ENCODE peak calls at places on chromosomes 5 and 9, in five cellular contexts. One of them, this sample, is unnamed.

GRCh38 chr5:177228751-177229150 is 74.8 kb downstream of the RAB24 start:
- DNase-seq in NB4: no peak
- DNase-seq in AG04450: no peak
- DNase-seq in astrocyte of the spinal cord: no peak
- DNase-seq in cardiac muscle cell: no peak
- DNase-seq in this sample: no peak

GRCh38 chr5:97764700-97765099 is 581.7 kb upstream of the RIOK2 start:
- DNase-seq in NB4: peak
- DNase-seq in AG04450: peak
- DNase-seq in astrocyte of the spinal cord: peak
- DNase-seq in cardiac muscle cell: peak
- DNase-seq in this sample: no peak

GRCh38 chr5:2658421-2658820 is 93.1 kb downstream of the IRX2 start:
- DNase-seq in NB4: no peak
- DNase-seq in AG04450: no peak
- DNase-seq in astrocyte of the spinal cord: no peak
- DNase-seq in cardiac muscle cell: no peak
- DNase-seq in this sample: no peak

GRCh38 chr5:168328804-168329203 is 37.4 kb downstream of the WWC1 start:
- DNase-seq in NB4: peak
- DNase-seq in AG04450: no peak
- DNase-seq in astrocyte of the spinal cord: peak
- DNase-seq in cardiac muscle cell: no peak
- DNase-seq in this sample: peak

GRCh38 chr9:3332802-3333201 is 193.0 kb downstream of the RFX3 start:
- DNase-seq in NB4: no peak
- DNase-seq in AG04450: no peak
- DNase-seq in astrocyte of the spinal cord: no peak
- DNase-seq in cardiac muscle cell: peak
- DNase-seq in this sample: no peak

GRCh38 chr5:173633304-173633703 is 16.9 kb upstream of the BOD1 start:
- DNase-seq in NB4: no peak
- DNase-seq in AG04450: no peak
- DNase-seq in astrocyte of the spinal cord: no peak
- DNase-seq in cardiac muscle cell: no peak
- DNase-seq in this sample: no peak

GRCh38 chr5:54457094-54457531 is 1.6 kb downstream of the HSPB3 start:
- DNase-seq in NB4: no peak
- DNase-seq in AG04450: peak
- DNase-seq in astrocyte of the spinal cord: peak
- DNase-seq in cardiac muscle cell: peak
- DNase-seq in this sample: no peak

GRCh38 chr9:21135736-21136135 is 5.9 kb downstream of the IFNW1 start:
- DNase-seq in NB4: no peak
- DNase-seq in AG04450: no peak
- DNase-seq in astrocyte of the spinal cord: no peak
- DNase-seq in cardiac muscle cell: no peak
- DNase-seq in this sample: no peak

GRCh38 chr5:16585028-16585667 is 31.6 kb downstream of the RETREG1 start:
- DNase-seq in NB4: no peak
- DNase-seq in AG04450: no peak
- DNase-seq in astrocyte of the spinal cord: no peak
- DNase-seq in cardiac muscle cell: no peak
- DNase-seq in this sample: no peak

DNA sequence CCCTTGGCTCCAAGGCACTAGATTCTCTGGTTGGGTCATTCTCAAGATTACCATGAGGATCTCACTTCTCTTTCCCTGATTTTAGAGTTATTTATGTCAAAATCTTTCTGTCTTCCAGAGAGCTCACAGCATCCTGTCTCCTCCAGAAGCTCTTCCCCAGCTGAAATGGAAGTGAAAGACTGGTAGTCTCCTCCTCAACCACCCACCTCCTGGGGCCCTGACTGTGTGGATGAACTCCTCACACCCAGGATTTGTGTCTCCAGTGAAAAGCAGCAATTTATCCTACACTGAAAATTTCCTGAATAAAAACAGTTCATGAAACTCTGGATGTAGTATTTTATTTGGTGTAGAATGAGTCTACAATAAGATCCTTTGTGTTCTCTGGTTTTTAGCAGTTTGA is 12.0 kb upstream of the ZNF366 start:
- DNase-seq in NB4: no peak
- DNase-seq in AG04450: no peak
- DNase-seq in astrocyte of the spinal cord: no peak
- DNase-seq in cardiac muscle cell: no peak
- DNase-seq in this sample: no peak
- H3K4me3 ChIP-seq in NB4: no peak
- H3K4me3 ChIP-seq in AG04450: no peak
- H3K4me3 ChIP-seq in astrocyte of the spinal cord: no peak
- H3K4me3 ChIP-seq in cardiac muscle cell: no peak
- H3K4me3 ChIP-seq in this sample: no peak

GRCh38 chr9:98971915-98972223 is 28.2 kb downstream of the COL15A1 start:
- DNase-seq in NB4: no peak
- DNase-seq in AG04450: no peak
- DNase-seq in astrocyte of the spinal cord: no peak
- DNase-seq in cardiac muscle cell: no peak
- DNase-seq in this sample: no peak
- TF ChIP-seq CTCF in NB4: no peak
- TF ChIP-seq CTCF in AG04450: no peak
- TF ChIP-seq CTCF in astrocyte of the spinal cord: no peak
- TF ChIP-seq CTCF in cardiac muscle cell: no peak
- TF ChIP-seq CTCF in this sample: no peak

GRCh38 chr9:27599521-27600234 is 26.4 kb upstream of the C9orf72 start:
- DNase-seq in NB4: no peak
- DNase-seq in AG04450: no peak
- DNase-seq in astrocyte of the spinal cord: no peak
- DNase-seq in cardiac muscle cell: no peak
- DNase-seq in this sample: no peak
- H3K4me3 ChIP-seq in NB4: no peak
- H3K4me3 ChIP-seq in AG04450: no peak
- H3K4me3 ChIP-seq in astrocyte of the spinal cord: no peak
- H3K4me3 ChIP-seq in cardiac muscle cell: no peak
- H3K4me3 ChIP-seq in this sample: no peak

DNA sequence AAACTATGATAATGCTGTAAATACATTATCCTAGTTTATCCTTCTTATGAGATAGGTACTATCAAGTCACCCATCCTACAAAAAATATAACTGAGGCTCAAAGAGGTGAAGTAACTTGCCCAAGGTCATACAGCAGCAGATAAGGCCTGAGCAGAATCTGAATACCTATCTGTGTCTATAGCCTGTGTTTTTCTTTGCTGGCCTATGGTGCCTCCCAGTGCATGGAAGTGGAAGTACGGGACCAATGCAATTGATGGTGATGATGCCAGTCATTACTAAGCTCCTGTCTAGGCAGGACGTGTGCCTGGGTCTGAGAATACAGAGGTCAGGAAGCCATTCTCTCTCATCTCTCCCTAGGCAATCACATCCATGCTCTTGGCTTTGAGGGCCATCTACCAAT is 67.8 kb downstream of the FAT2 start:
- DNase-seq in NB4: peak
- DNase-seq in AG04450: no peak
- DNase-seq in astrocyte of the spinal cord: peak
- DNase-seq in cardiac muscle cell: peak
- DNase-seq in this sample: peak
- TF ChIP-seq CTCF in NB4: peak
- TF ChIP-seq CTCF in AG04450: peak
- TF ChIP-seq CTCF in astrocyte of the spinal cord: peak
- TF ChIP-seq CTCF in cardiac muscle cell: peak
- TF ChIP-seq CTCF in this sample: peak

GRCh38 chr9:134391319-134392231 is 65.3 kb downstream of the RXRA start:
- DNase-seq in NB4: no peak
- DNase-seq in AG04450: no peak
- DNase-seq in astrocyte of the spinal cord: no peak
- DNase-seq in cardiac muscle cell: no peak
- DNase-seq in this sample: no peak
- H3K4me3 ChIP-seq in NB4: no peak
- H3K4me3 ChIP-seq in AG04450: no peak
- H3K4me3 ChIP-seq in astrocyte of the spinal cord: no peak
- H3K4me3 ChIP-seq in cardiac muscle cell: no peak
- H3K4me3 ChIP-seq in this sample: no peak

DNA sequence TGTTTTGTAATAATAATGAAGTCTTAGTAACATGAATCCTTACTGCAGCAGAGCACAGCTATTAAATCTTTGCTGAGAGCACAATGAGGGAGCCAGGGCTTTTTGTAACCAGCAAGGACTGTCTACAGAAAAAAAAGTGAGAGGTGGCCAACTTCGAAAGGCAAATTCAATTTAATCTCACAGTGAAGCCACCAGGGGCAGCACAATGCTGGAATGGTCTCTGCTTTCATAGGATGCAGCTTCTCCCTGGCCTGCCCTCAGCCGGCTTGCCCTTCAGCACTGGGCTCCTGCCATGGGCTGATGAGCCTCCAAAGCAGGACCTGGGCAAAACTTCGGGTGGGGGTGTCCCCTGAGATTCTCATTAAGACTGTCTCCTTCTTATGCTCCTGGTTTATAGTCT is 134.3 kb downstream of the GNAQ start:
- DNase-seq in NB4: peak
- DNase-seq in AG04450: no peak
- DNase-seq in astrocyte of the spinal cord: peak
- DNase-seq in cardiac muscle cell: peak
- DNase-seq in this sample: no peak
- TF ChIP-seq CTCF in NB4: peak
- TF ChIP-seq CTCF in AG04450: peak
- TF ChIP-seq CTCF in astrocyte of the spinal cord: peak
- TF ChIP-seq CTCF in cardiac muscle cell: peak
- TF ChIP-seq CTCF in this sample: no peak

DNA sequence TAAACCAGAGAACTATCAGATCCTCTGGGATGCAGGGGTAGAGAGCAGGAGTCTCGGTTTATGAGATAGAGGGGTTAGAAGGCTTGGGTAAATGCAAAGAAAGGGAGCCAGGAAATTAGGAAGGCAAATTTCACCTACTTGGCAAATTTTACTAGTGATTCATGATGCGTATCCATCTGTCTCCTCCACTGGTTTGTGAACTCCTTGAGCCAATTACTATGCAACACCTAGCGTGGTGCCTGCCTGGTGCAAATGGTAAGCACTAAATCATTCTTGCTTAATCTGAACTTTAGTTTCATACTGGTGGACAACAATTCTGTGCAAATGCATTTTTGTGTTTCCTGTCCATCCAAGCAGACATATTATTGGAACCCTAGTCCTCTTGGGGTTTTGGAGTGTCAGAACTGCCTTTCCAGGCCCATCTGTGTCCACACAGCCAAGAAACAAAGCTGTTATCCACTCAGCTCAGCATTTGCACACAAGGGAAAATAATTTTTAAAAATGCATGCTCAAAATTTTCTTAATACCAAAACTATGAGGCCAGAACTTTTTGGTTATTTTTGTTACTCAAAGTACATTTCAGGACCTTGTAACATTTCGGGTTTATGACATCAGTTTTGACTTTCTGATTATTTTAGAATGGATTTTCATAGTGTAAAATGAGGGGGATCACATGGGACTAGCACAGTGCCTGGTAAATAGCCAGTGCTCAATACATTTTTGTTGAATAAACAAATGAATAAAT is 5.2 kb downstream of the HAPLN1 start:
- DNase-seq in NB4: no peak
- DNase-seq in AG04450: no peak
- DNase-seq in astrocyte of the spinal cord: no peak
- DNase-seq in cardiac muscle cell: no peak
- DNase-seq in this sample: no peak
- H3K4me3 ChIP-seq in NB4: no peak
- H3K4me3 ChIP-seq in AG04450: no peak
- H3K4me3 ChIP-seq in astrocyte of the spinal cord: no peak
- H3K4me3 ChIP-seq in cardiac muscle cell: no peak
- H3K4me3 ChIP-seq in this sample: no peak

DNA sequence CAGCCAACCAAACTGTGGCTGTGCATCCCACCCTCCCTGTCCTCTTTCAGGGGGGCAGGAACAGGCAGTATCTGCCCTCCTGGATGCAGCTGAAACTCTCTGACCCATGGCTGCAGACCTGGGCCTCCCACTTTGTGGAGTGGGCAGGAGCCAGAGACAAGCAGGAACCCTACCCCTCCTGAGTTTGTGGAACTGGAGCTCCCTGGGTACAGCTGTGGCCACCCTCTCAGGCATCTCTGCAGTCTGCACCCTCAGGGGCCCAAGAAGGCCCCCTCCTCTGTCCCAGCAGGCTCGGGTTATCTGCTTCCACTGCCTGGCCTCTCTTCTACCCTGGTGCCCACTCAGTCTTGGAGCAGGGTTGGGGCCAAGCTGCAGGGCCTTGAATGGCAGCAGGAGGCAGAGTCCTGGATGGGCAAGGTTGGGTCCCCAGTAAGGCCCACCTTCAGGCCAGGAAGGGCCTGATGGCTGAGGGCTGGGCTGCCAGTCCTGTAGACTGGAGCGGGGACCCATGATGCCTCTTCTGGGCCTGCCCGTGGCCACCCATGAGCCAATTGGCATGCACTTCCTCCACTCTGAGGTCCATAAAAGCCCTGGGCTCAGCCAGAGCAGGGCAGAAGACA is 619.9 kb downstream of the KIF4B start:
- DNase-seq in NB4: no peak
- DNase-seq in AG04450: no peak
- DNase-seq in astrocyte of the spinal cord: no peak
- DNase-seq in cardiac muscle cell: no peak
- DNase-seq in this sample: no peak
- TF ChIP-seq CTCF in NB4: no peak
- TF ChIP-seq CTCF in AG04450: no peak
- TF ChIP-seq CTCF in astrocyte of the spinal cord: no peak
- TF ChIP-seq CTCF in cardiac muscle cell: no peak
- TF ChIP-seq CTCF in this sample: no peak

GRCh38 chr5:139652788-139653241 is 4.7 kb downstream of the CXXC5 start:
- DNase-seq in NB4: no peak
- DNase-seq in AG04450: no peak
- DNase-seq in astrocyte of the spinal cord: peak
- DNase-seq in cardiac muscle cell: no peak
- DNase-seq in this sample: no peak

GRCh38 chr5:139653616-139654015 is 5.5 kb downstream of the CXXC5 start:
- DNase-seq in NB4: no peak
- DNase-seq in AG04450: no peak
- DNase-seq in astrocyte of the spinal cord: no peak
- DNase-seq in cardiac muscle cell: no peak
- DNase-seq in this sample: no peak

GRCh38 chr5:139654875-139655491 is 6.8 kb downstream of the CXXC5 start:
- DNase-seq in NB4: no peak
- DNase-seq in AG04450: no peak
- DNase-seq in astrocyte of the spinal cord: no peak
- DNase-seq in cardiac muscle cell: no peak
- DNase-seq in this sample: no peak

GRCh38 chr5:139655727-139656271 is 7.7 kb downstream of the CXXC5 start:
- DNase-seq in NB4: no peak
- DNase-seq in AG04450: no peak
- DNase-seq in astrocyte of the spinal cord: peak
- DNase-seq in cardiac muscle cell: no peak
- DNase-seq in this sample: peak

GRCh38 chr5:139654464-139654863 is 6.3 kb downstream of the CXXC5 start:
- DNase-seq in NB4: no peak
- DNase-seq in AG04450: no peak
- DNase-seq in astrocyte of the spinal cord: no peak
- DNase-seq in cardiac muscle cell: no peak
- DNase-seq in this sample: no peak
- H3K4me3 ChIP-seq in NB4: no peak
- H3K4me3 ChIP-seq in AG04450: no peak
- H3K4me3 ChIP-seq in astrocyte of the spinal cord: no peak
- H3K4me3 ChIP-seq in cardiac muscle cell: no peak
- H3K4me3 ChIP-seq in this sample: no peak

This sample was measured in LNCaP clone FGC.